ENCODE peak calls at places on chromosomes 13 and 19, in seven cellular contexts. K is tibial nerve; H is NCI-H69; F is WTC11; X is T follicular helper cell; U is T-cell; B is activated CD4-positive, alpha-beta T cell treated with anti-CD3 and anti-CD28 coated beads, Interleukin-2, amount 50 U/mL, for 1 hour. G is an unnamed sample.

GRCh38 chr13:20624213-20624612 is 57.3 kb downstream of the IFT88 start:
- DNase-seq in F (no peak), X (no peak), H (no peak), K (no peak), U (no peak), B (no peak), G (no peak)

GRCh38 chr19:49145485-49146407 is 9.4 kb downstream of the HRC start:
- DNase-seq in F (peak; percentile 98), X (peak; percentile 67), K (peak; percentile 85), U (peak; percentile 78), B (peak; percentile 78), H (peak; percentile 93), G (peak; percentile 41)

GRCh38 chr19:53868892-53869804 is 1.5 kb downstream of the MYADM start:
- DNase-seq in F (peak; percentile 85), H (peak; percentile 93), K (peak; percentile 70), X (peak; percentile 82), U (peak; percentile 90), B (peak; percentile 85), G (peak; percentile 59)

GRCh38 chr13:107284168-107284567 is 716.2 kb upstream of the ARGLU1 start:
- DNase-seq in X (no peak), H (no peak), K (no peak), U (no peak), B (no peak), F (no peak), G (peak; percentile 81)

GRCh38 chr19:2887391-2887914 is 13.3 kb upstream of the ZNF57 start:
- DNase-seq in H (peak; percentile 82), X (no peak), F (no peak), B (no peak), U (no peak), K (peak; percentile 19), G (peak; percentile 73)

GRCh38 chr19:48737360-48737998 is 2.9 kb downstream of the RASIP1 start:
- DNase-seq in F (peak; percentile 85), U (no peak), H (peak; percentile 75), B (no peak), K (no peak), X (no peak), G (no peak)

GRCh38 chr13:111920932-111921705 is 145.8 kb upstream of the SOX1 start:
- DNase-seq in X (no peak), H (no peak), B (no peak), U (no peak), K (no peak), F (no peak), G (no peak)

GRCh38 chr13:70457474-70457873 is 349.2 kb upstream of the KLHL1 start:
- DNase-seq in U (no peak), K (no peak), H (peak; percentile 41), B (no peak), F (no peak), X (no peak), G (no peak)

GRCh38 chr13:36217456-36217855 is 3.1 kb upstream of the SOHLH2 start:
- DNase-seq in U (no peak), H (no peak), X (no peak), F (no peak), K (no peak), B (no peak), G (no peak)

GRCh38 chr13:110546933-110547332 is 14.6 kb downstream of the RAB20 start:
- DNase-seq in U (no peak), B (no peak), H (no peak), X (no peak), K (peak; percentile 70), F (no peak), G (peak; percentile 96)

GRCh38 chr19:30649934-30650614 is 277.9 kb downstream of the ZNF536 start:
- DNase-seq in B (no peak), K (peak; percentile 40), X (no peak), H (peak; percentile 47), F (peak; percentile 54), U (peak; percentile 6), G (peak; percentile 54)

GRCh38 chr13:98384739-98385138 is 192.2 kb downstream of the STK24 start:
- DNase-seq in U (no peak), K (no peak), B (no peak), H (no peak), F (no peak), X (no peak), G (peak; percentile 23)

GRCh38 chr19:11091343-11092153 is 2.3 kb downstream of the LDLR start:
- DNase-seq in B (peak; percentile 62), K (no peak), H (no peak), X (peak; percentile 64), U (peak; percentile 40), F (no peak), G (peak; percentile 91)

GRCh38 chr19:38639679-38640078 is 7.8 kb upstream of the ACTN4 start:
- DNase-seq in F (no peak), U (no peak), B (no peak), H (no peak), K (no peak), X (no peak), G (no peak)